ENCODE peak calls at places on chromosome 11, in four cellular contexts. One of them, this sample, is unnamed.

GRCh38 chr11:134712228-134713145 is 300.4 kb upstream of the B3GAT1 start:
- DNase-seq in substantia nigra: no peak
- DNase-seq in heart right ventricle: no peak
- DNase-seq in neural progenitor cell: no peak
- DNase-seq in this sample: no peak

GRCh38 chr11:69558519-69558941 is 77.1 kb downstream of the LINC01488 start:
- DNase-seq in neural progenitor cell: no peak
- DNase-seq in substantia nigra: no peak
- DNase-seq in heart right ventricle: no peak
- DNase-seq in this sample: no peak

GRCh38 chr11:59706518-59707285 is 6.9 kb downstream of the OR10V1 start:
- DNase-seq in heart right ventricle: no peak
- DNase-seq in substantia nigra: no peak
- DNase-seq in neural progenitor cell: no peak
- DNase-seq in this sample: no peak

GRCh38 chr11:7892751-7893356 is 38.2 kb downstream of the OR10A6 start:
- DNase-seq in neural progenitor cell: peak
- DNase-seq in heart right ventricle: no peak
- DNase-seq in substantia nigra: no peak
- DNase-seq in this sample: no peak

GRCh38 chr11:103013426-103013825 is 57.9 kb upstream of the MMP13 start:
- DNase-seq in heart right ventricle: no peak
- DNase-seq in neural progenitor cell: no peak
- DNase-seq in substantia nigra: no peak
- DNase-seq in this sample: no peak

GRCh38 chr11:250740-251299 is 14.0 kb downstream of the PSMD13 start:
- DNase-seq in heart right ventricle: peak
- DNase-seq in neural progenitor cell: peak
- DNase-seq in substantia nigra: no peak
- DNase-seq in this sample: peak

GRCh38 chr11:10095412-10096207 is 198.4 kb downstream of the SBF2 start:
- DNase-seq in heart right ventricle: no peak
- DNase-seq in substantia nigra: no peak
- DNase-seq in neural progenitor cell: no peak
- DNase-seq in this sample: no peak

GRCh38 chr11:69392104-69392653 is 89.3 kb upstream of the LINC01488 start:
- DNase-seq in neural progenitor cell: no peak
- DNase-seq in substantia nigra: no peak
- DNase-seq in heart right ventricle: no peak
- DNase-seq in this sample: no peak

GRCh38 chr11:65213322-65214211 is 31.8 kb downstream of the CAPN1 start:
- DNase-seq in heart right ventricle: no peak
- DNase-seq in substantia nigra: no peak
- DNase-seq in neural progenitor cell: no peak
- DNase-seq in this sample: peak

GRCh38 chr11:88886796-88887195 is 179.0 kb downstream of the GRM5 start:
- DNase-seq in neural progenitor cell: peak
- DNase-seq in substantia nigra: no peak
- DNase-seq in heart right ventricle: no peak
- DNase-seq in this sample: peak

GRCh38 chr11:114162719-114163123 is 103.2 kb downstream of the ZBTB16 start:
- DNase-seq in heart right ventricle: peak
- DNase-seq in neural progenitor cell: no peak
- DNase-seq in substantia nigra: peak
- DNase-seq in this sample: no peak

GRCh38 chr11:133935551-133935910 is 21.2 kb downstream of the IGSF9B start:
- DNase-seq in substantia nigra: no peak
- DNase-seq in heart right ventricle: no peak
- DNase-seq in neural progenitor cell: no peak
- DNase-seq in this sample: no peak

GRCh38 chr11:13289081-13289480 is 11.5 kb downstream of the BMAL1 start:
- DNase-seq in substantia nigra: no peak
- DNase-seq in heart right ventricle: no peak
- DNase-seq in neural progenitor cell: peak
- DNase-seq in this sample: peak

GRCh38 chr11:95884364-95884763 is 39.5 kb downstream of the MTMR2 start:
- DNase-seq in neural progenitor cell: no peak
- DNase-seq in substantia nigra: no peak
- DNase-seq in heart right ventricle: no peak
- DNase-seq in this sample: no peak

GRCh38 chr11:37109205-37109585 is 511.2 kb upstream of the RAG2 start:
- DNase-seq in substantia nigra: no peak
- DNase-seq in neural progenitor cell: no peak
- DNase-seq in heart right ventricle: no peak
- DNase-seq in this sample: no peak

GRCh38 chr11:3074912-3075589 is 17.8 kb upstream of the CARS1 start:
- DNase-seq in neural progenitor cell: no peak
- DNase-seq in substantia nigra: no peak
- DNase-seq in heart right ventricle: peak
- DNase-seq in this sample: no peak

GRCh38 chr11:107011977-107012376 is 6.3 kb downstream of the GUCY1A2 start:
- DNase-seq in substantia nigra: no peak
- DNase-seq in heart right ventricle: no peak
- DNase-seq in neural progenitor cell: no peak
- DNase-seq in this sample: no peak

GRCh38 chr11:108891909-108892511 is 227.1 kb downstream of the DDX10 start:
- DNase-seq in substantia nigra: no peak
- DNase-seq in neural progenitor cell: no peak
- DNase-seq in heart right ventricle: no peak
- DNase-seq in this sample: no peak

GRCh38 chr11:108886608-108887007 is 221.7 kb downstream of the DDX10 start:
- DNase-seq in heart right ventricle: no peak
- DNase-seq in substantia nigra: no peak
- DNase-seq in neural progenitor cell: no peak
- DNase-seq in this sample: no peak

GRCh38 chr11:108890482-108891092 is 225.7 kb downstream of the DDX10 start:
- DNase-seq in heart right ventricle: no peak
- DNase-seq in substantia nigra: no peak
- DNase-seq in neural progenitor cell: no peak
- DNase-seq in this sample: no peak

GRCh38 chr11:108891143-108891542 is 226.3 kb downstream of the DDX10 start:
- DNase-seq in heart right ventricle: no peak
- DNase-seq in neural progenitor cell: no peak
- DNase-seq in substantia nigra: no peak
- DNase-seq in this sample: no peak

GRCh38 chr11:108887436-108888238 is 222.8 kb downstream of the DDX10 start:
- DNase-seq in substantia nigra: no peak
- DNase-seq in neural progenitor cell: no peak
- DNase-seq in heart right ventricle: no peak
- DNase-seq in this sample: no peak
- H3K27ac ChIP-seq in substantia nigra: no peak
- H3K27ac ChIP-seq in neural progenitor cell: no peak
- H3K27ac ChIP-seq in heart right ventricle: no peak
- H3K27ac ChIP-seq in this sample: no peak

GRCh38 chr11:35179466-35180135 is 40.6 kb downstream of the CD44 start:
- DNase-seq in neural progenitor cell: no peak
- DNase-seq in heart right ventricle: no peak
- DNase-seq in substantia nigra: no peak
- DNase-seq in this sample: no peak
- H3K27ac ChIP-seq in neural progenitor cell: no peak
- H3K27ac ChIP-seq in heart right ventricle: no peak
- H3K27ac ChIP-seq in substantia nigra: no peak
- H3K27ac ChIP-seq in this sample: no peak

GRCh38 chr11:75197512-75198277 is 42.9 kb upstream of the TPBGL start:
- DNase-seq in heart right ventricle: no peak
- DNase-seq in substantia nigra: no peak
- DNase-seq in neural progenitor cell: no peak
- DNase-seq in this sample: no peak
- H3K27ac ChIP-seq in heart right ventricle: no peak
- H3K27ac ChIP-seq in substantia nigra: peak
- H3K27ac ChIP-seq in neural progenitor cell: no peak
- H3K27ac ChIP-seq in this sample: no peak

DNA sequence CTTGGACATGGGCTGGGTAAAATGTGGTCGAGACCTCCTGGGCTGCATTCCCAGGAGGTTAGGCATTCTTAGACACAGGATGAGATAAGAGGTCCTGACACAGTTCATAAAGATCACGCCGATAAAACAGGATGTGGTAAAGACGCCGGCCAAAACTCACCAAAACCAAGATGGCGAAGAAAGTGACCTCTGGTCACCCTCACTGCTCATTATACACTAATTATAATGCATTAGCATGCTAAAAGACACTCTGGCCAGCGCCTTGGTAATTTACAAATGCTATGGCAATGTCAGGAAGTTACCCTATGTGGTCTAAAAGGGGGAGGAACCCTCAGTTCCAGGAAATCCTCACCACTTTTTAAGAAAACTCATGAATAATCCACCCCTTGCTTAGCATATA is 983.3 kb downstream of the OPCML start:
- DNase-seq in heart right ventricle: no peak
- DNase-seq in neural progenitor cell: no peak
- DNase-seq in substantia nigra: no peak
- DNase-seq in this sample: no peak
- H3K27ac ChIP-seq in heart right ventricle: no peak
- H3K27ac ChIP-seq in neural progenitor cell: no peak
- H3K27ac ChIP-seq in substantia nigra: no peak
- H3K27ac ChIP-seq in this sample: no peak

GRCh38 chr11:125346565-125347260 is 149.4 kb downstream of the FEZ1 start:
- DNase-seq in heart right ventricle: no peak
- DNase-seq in substantia nigra: no peak
- DNase-seq in neural progenitor cell: no peak
- DNase-seq in this sample: no peak
- H3K27ac ChIP-seq in heart right ventricle: no peak
- H3K27ac ChIP-seq in substantia nigra: no peak
- H3K27ac ChIP-seq in neural progenitor cell: no peak
- H3K27ac ChIP-seq in this sample: peak

GRCh38 chr11:125941241-125941605 is 4.6 kb upstream of the VSIG10L2 start:
- DNase-seq in heart right ventricle: no peak
- DNase-seq in neural progenitor cell: no peak
- DNase-seq in substantia nigra: no peak
- DNase-seq in this sample: no peak
- H3K27ac ChIP-seq in heart right ventricle: no peak
- H3K27ac ChIP-seq in neural progenitor cell: no peak
- H3K27ac ChIP-seq in substantia nigra: no peak
- H3K27ac ChIP-seq in this sample: no peak

DNA sequence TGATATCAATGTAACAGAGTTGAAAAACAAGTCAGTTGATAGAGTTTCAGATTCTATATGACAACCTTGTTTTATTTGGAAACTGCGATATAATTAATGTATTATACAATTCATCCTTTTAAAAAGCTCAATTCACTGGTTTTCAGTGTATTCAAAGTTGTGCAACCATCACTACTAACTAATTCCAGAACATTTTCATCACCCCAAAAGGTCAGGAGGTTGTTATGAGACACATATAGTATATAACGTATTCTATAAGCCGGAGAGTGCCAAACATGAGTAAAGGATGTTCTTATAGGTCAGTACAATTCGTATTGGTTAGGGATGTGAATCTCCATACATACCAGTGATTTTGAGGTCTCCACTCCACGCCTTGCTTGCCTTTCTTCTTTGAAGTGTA is 40.1 kb upstream of the UCP3 start:
- DNase-seq in heart right ventricle: no peak
- DNase-seq in neural progenitor cell: no peak
- DNase-seq in substantia nigra: no peak
- DNase-seq in this sample: no peak
- H3K27ac ChIP-seq in heart right ventricle: no peak
- H3K27ac ChIP-seq in neural progenitor cell: no peak
- H3K27ac ChIP-seq in substantia nigra: no peak
- H3K27ac ChIP-seq in this sample: no peak